ENCODE peak calls at places on chromosomes 13 and 19, in four cellular contexts. One of them, this sample, is unnamed. For H3K4me1, the result is how much of the 10 kb centered on the place peaks cover.

GRCh38 chr13:27406178-27406939 is 18.1 kb upstream of the GTF3A start:
- DNase-seq in K562: peak
- DNase-seq in cardiac muscle cell: peak
- DNase-seq in endothelial cell of umbilical vein: peak
- DNase-seq in this sample: no peak

GRCh38 chr13:35514166-35514565 is 37.7 kb upstream of the MAB21L1 start:
- DNase-seq in K562: no peak
- DNase-seq in cardiac muscle cell: no peak
- DNase-seq in endothelial cell of umbilical vein: no peak
- DNase-seq in this sample: no peak

GRCh38 chr19:58543826-58544590 is at the start of gene TRIM28:
- DNase-seq in K562: peak
- DNase-seq in cardiac muscle cell: peak
- DNase-seq in endothelial cell of umbilical vein: peak
- DNase-seq in this sample: no peak

GRCh38 chr13:30065181-30065580 is 214.8 kb upstream of the UBL3 start:
- DNase-seq in K562: no peak
- DNase-seq in cardiac muscle cell: no peak
- DNase-seq in endothelial cell of umbilical vein: no peak
- DNase-seq in this sample: no peak

GRCh38 chr13:49956131-49956530 is 20.0 kb upstream of the SPRYD7 start:
- DNase-seq in K562: no peak
- DNase-seq in cardiac muscle cell: no peak
- DNase-seq in endothelial cell of umbilical vein: no peak
- DNase-seq in this sample: no peak

GRCh38 chr19:10087296-10088061 is 1.4 kb downstream of the SHFL start:
- DNase-seq in K562: no peak
- DNase-seq in cardiac muscle cell: no peak
- DNase-seq in endothelial cell of umbilical vein: no peak
- DNase-seq in this sample: no peak

GRCh38 chr13:24251525-24251924 is 57.9 kb upstream of the C1QTNF9 start:
- DNase-seq in K562: no peak
- DNase-seq in cardiac muscle cell: no peak
- DNase-seq in endothelial cell of umbilical vein: no peak
- DNase-seq in this sample: no peak

GRCh38 chr13:45670481-45670880 is 31.6 kb upstream of the CBY2 start:
- DNase-seq in K562: no peak
- DNase-seq in cardiac muscle cell: no peak
- DNase-seq in endothelial cell of umbilical vein: no peak
- DNase-seq in this sample: no peak

GRCh38 chr13:61045197-61045596 is 370.5 kb downstream of the PCDH20 start:
- DNase-seq in K562: no peak
- DNase-seq in cardiac muscle cell: peak
- DNase-seq in endothelial cell of umbilical vein: no peak
- DNase-seq in this sample: no peak

GRCh38 chr13:33931397-33931987 is 113.5 kb downstream of the RFC3 start:
- DNase-seq in K562: peak
- DNase-seq in cardiac muscle cell: peak
- DNase-seq in endothelial cell of umbilical vein: peak
- DNase-seq in this sample: no peak

GRCh38 chr19:42285546-42285945 is 16.4 kb upstream of the PRR19 start:
- DNase-seq in K562: no peak
- DNase-seq in cardiac muscle cell: no peak
- DNase-seq in endothelial cell of umbilical vein: peak
- DNase-seq in this sample: no peak

GRCh38 chr13:43766766-43767165 is 20.0 kb downstream of the ENOX1 start:
- DNase-seq in K562: no peak
- DNase-seq in cardiac muscle cell: peak
- DNase-seq in endothelial cell of umbilical vein: no peak
- DNase-seq in this sample: no peak

GRCh38 chr13:69720278-69720983 is 387.2 kb upstream of the ATXN8OS start:
- DNase-seq in K562: no peak
- DNase-seq in cardiac muscle cell: no peak
- DNase-seq in endothelial cell of umbilical vein: no peak
- DNase-seq in this sample: no peak

GRCh38 chr19:17616961-17617806 is 61.7 kb downstream of the COLGALT1 start:
- DNase-seq in K562: peak
- DNase-seq in cardiac muscle cell: no peak
- DNase-seq in endothelial cell of umbilical vein: no peak
- DNase-seq in this sample: no peak

GRCh38 chr13:47672982-47673670 is 327.9 kb downstream of the SUCLA2 start:
- DNase-seq in K562: no peak
- DNase-seq in cardiac muscle cell: no peak
- DNase-seq in endothelial cell of umbilical vein: no peak
- DNase-seq in this sample: no peak

GRCh38 chr19:1747285-1748114 is 5.8 kb upstream of the ONECUT3 start:
- DNase-seq in K562: peak
- DNase-seq in cardiac muscle cell: no peak
- DNase-seq in endothelial cell of umbilical vein: peak
- DNase-seq in this sample: no peak

GRCh38 chr13:20616059-20616797 is 49.3 kb downstream of the IFT88 start:
- DNase-seq in K562: no peak
- DNase-seq in cardiac muscle cell: no peak
- DNase-seq in endothelial cell of umbilical vein: peak
- DNase-seq in this sample: no peak

DNA sequence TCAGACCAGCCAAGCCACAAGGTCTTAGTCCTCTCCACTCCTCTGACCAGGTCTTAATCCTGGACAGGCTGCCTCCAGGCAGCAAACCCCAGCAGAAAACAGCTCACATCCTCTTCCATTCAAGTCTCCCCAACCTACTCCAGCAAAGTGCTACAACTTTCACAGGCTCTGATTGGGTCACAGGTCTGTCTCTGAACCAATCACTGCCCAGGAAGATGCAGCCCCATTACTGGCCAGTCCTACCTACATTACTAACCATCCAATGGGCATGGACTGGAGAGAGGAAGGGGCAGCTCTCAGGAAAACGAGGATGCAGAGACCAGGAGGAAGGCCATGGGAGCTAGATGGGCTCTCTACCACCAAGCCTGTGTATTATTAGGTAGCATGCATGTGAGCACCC is 12.2 kb downstream of the MED26 start:
- DNase-seq in K562: peak
- DNase-seq in cardiac muscle cell: no peak
- DNase-seq in endothelial cell of umbilical vein: peak
- DNase-seq in this sample: no peak
- H3K27ac ChIP-seq in K562: no peak
- H3K27ac ChIP-seq in cardiac muscle cell: no peak
- H3K27ac ChIP-seq in endothelial cell of umbilical vein: no peak
- H3K27ac ChIP-seq in this sample: no peak

GRCh38 chr13:25912961-25913360 is 138.9 kb downstream of the SHISA2 start:
- DNase-seq in K562: no peak
- DNase-seq in cardiac muscle cell: no peak
- DNase-seq in endothelial cell of umbilical vein: no peak
- DNase-seq in this sample: no peak
- H3K4me1 ChIP-seq in K562: under half
- H3K4me1 ChIP-seq in cardiac muscle cell: under half
- H3K4me1 ChIP-seq in endothelial cell of umbilical vein: under half
- H3K4me1 ChIP-seq in this sample: under half

DNA sequence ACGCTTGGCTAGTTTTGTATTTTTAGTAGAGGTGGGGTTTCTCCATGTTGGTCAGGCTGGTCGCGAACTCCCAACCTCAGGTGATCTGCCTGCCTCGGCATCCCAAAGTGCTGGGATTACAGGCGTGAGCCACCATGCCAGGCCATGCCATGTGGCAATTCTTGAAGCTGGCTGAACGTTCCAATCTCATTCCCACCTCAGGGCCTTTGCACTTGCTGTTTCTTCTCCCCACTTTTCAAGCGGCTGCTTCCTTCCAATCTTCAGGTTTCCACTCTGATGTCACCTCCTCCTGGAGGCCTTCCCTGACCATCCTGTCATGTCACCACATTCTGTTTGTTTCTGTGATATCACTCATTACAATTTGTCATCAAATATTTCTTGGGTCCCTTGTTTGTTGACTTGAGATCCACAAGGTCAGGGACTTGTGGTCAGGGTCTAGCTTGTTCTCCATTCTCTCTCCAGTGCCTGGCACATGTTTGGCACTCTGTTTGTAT is 4.2 kb downstream of the EPOR start:
- DNase-seq in K562: no peak
- DNase-seq in cardiac muscle cell: no peak
- DNase-seq in endothelial cell of umbilical vein: no peak
- DNase-seq in this sample: no peak
- H3K27ac ChIP-seq in K562: no peak
- H3K27ac ChIP-seq in cardiac muscle cell: no peak
- H3K27ac ChIP-seq in endothelial cell of umbilical vein: no peak
- H3K27ac ChIP-seq in this sample: no peak

GRCh38 chr13:110320645-110321044 is 13.6 kb downstream of the COL4A2 start:
- DNase-seq in K562: no peak
- DNase-seq in cardiac muscle cell: no peak
- DNase-seq in endothelial cell of umbilical vein: no peak
- DNase-seq in this sample: no peak
- H3K4me1 ChIP-seq in K562: under half
- H3K4me1 ChIP-seq in cardiac muscle cell: under half
- H3K4me1 ChIP-seq in endothelial cell of umbilical vein: under half
- H3K4me1 ChIP-seq in this sample: under half

DNA sequence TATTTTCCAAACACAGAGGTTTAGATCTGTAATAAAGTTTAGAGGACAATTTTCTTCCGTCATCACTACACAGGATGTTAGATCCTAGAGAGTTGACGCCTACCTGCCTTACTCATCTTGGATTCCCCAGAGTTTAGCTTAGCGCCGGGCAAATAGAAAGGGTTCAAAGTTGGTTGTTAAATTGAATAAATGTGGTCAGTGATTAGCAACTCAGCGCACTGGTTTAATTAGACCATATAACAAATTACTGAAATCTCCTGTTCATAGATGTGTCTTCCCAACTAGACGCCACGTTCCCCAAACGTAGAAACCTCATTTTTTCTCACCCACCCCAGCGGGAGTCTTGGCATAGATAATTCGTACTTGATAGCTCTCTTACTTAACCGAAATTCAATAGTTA is 761 bp upstream of the UFM1 start:
- DNase-seq in K562: peak
- DNase-seq in cardiac muscle cell: peak
- DNase-seq in endothelial cell of umbilical vein: no peak
- DNase-seq in this sample: no peak
- H3K27ac ChIP-seq in K562: peak
- H3K27ac ChIP-seq in cardiac muscle cell: no peak
- H3K27ac ChIP-seq in endothelial cell of umbilical vein: peak
- H3K27ac ChIP-seq in this sample: peak

GRCh38 chr13:109622006-109622405 is 164.4 kb downstream of the IRS2 start:
- DNase-seq in K562: no peak
- DNase-seq in cardiac muscle cell: no peak
- DNase-seq in endothelial cell of umbilical vein: no peak
- DNase-seq in this sample: no peak
- H3K4me1 ChIP-seq in K562: under half
- H3K4me1 ChIP-seq in cardiac muscle cell: under half
- H3K4me1 ChIP-seq in endothelial cell of umbilical vein: under half
- H3K4me1 ChIP-seq in this sample: under half

GRCh38 chr13:51731759-51732158 is 72.2 kb downstream of the DHRS12 start:
- DNase-seq in K562: no peak
- DNase-seq in cardiac muscle cell: no peak
- DNase-seq in endothelial cell of umbilical vein: no peak
- DNase-seq in this sample: no peak
- H3K27ac ChIP-seq in K562: no peak
- H3K27ac ChIP-seq in cardiac muscle cell: no peak
- H3K27ac ChIP-seq in endothelial cell of umbilical vein: no peak
- H3K27ac ChIP-seq in this sample: peak

DNA sequence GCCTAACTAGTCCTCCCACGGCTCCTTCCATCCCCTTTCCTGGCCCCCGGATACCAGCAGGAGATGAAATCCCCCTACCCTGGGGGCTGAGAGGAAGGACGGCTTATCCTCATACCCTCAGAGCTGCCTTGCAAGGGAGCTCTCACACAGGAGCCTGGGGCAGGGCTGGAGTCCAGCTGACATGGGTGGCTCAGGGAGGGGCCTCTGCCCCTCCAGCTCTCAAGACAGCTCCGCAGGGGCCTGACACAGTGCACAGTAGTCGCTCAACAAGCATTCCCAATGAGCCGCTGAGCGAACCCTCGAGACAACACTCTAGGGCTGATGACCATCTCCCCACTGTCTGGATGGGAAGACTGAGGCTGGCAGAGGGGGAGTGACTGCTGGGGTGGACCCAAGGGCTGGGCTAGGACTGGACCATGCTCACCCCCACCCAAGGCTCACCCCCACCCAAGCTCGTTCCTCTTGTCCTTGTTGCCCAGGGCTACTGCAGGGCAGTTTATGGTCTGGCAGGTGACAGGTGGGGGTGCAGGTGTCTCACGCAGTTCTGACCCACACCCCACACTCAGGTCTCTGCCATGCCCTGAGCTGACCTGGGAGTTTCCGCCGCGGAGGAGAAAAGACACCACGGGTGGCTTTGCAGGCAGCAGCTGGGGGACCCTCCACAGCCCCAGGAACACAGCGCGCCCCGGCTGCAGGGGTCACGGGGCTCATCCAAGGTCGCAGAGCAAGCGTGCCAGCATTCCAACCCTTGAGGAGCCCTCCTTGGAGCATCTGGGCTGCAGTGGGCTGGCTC is 3.9 kb downstream of the ZBTB7A start:
- DNase-seq in K562: no peak
- DNase-seq in cardiac muscle cell: no peak
- DNase-seq in endothelial cell of umbilical vein: no peak
- DNase-seq in this sample: no peak
- H3K4me1 ChIP-seq in K562: half or more
- H3K4me1 ChIP-seq in cardiac muscle cell: under half
- H3K4me1 ChIP-seq in endothelial cell of umbilical vein: under half
- H3K4me1 ChIP-seq in this sample: half or more

DNA sequence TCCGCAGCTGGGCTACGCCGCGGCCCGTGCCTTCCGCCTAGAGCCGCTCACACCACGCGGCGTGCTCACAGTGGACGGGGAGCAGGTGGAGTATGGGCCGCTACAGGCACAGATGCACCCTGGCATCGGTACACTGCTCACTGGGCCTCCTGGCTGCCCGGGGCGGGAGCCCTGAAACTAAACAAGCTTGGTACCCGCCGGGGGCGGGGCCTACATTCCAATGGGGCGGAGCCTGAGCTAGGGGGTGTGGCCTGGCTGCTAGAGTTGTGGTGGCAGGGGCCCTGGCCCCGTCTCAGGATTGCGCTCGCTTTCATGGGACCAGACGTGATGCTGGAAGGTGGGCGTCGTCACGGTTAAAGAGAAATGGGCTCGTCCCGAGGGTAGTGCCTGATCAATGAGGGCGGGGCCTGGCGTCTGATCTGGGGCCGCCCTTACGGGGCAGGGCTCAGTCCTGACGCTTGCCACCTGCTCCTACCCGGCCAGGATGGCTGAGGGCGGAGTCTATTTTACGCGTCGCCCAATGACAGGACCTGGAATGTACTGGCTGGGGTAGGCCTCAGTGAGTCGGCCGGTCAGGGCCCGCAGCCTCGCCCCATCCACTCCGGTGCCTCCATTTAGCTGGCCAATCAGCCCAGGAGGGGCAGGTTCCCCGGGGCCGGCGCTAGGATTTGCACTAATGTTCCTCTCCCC is 7.4 kb downstream of the DBP start:
- DNase-seq in K562: no peak
- DNase-seq in cardiac muscle cell: peak
- DNase-seq in endothelial cell of umbilical vein: peak
- DNase-seq in this sample: no peak
- H3K27ac ChIP-seq in K562: no peak
- H3K27ac ChIP-seq in cardiac muscle cell: no peak
- H3K27ac ChIP-seq in endothelial cell of umbilical vein: peak
- H3K27ac ChIP-seq in this sample: peak

GRCh38 chr19:3122512-3122870 is 13.3 kb upstream of the GNA15 start:
- DNase-seq in K562: no peak
- DNase-seq in cardiac muscle cell: no peak
- DNase-seq in endothelial cell of umbilical vein: no peak
- DNase-seq in this sample: no peak
- H3K4me1 ChIP-seq in K562: under half
- H3K4me1 ChIP-seq in cardiac muscle cell: under half
- H3K4me1 ChIP-seq in endothelial cell of umbilical vein: under half
- H3K4me1 ChIP-seq in this sample: under half